ENCODE peak calls at places on chromosome 10, in four cellular contexts. Z is activated CD8-positive, alpha-beta memory T cell treated with anti-CD3 and anti-CD28 coated beads, Interleukin-2, amount 10 ng/mL, durations not matched to agents 7 days and 5 days; R is T-helper 17 cell; C is left lung. Y is an unnamed sample.

GRCh38 chr10:30051220-30051619 is 8.2 kb downstream of the JCAD start:
- ATAC-seq in R (no peak), C (no peak), Z (no peak), Y (no peak)

GRCh38 chr10:43121444-43121843 is 16.8 kb upstream of the CSGALNACT2 start:
- ATAC-seq in C (peak; percentile 47), Z (peak; percentile 11), R (no peak), Y (no peak)

GRCh38 chr10:73899401-73899780 is 11.5 kb upstream of the PLAU start:
- ATAC-seq in R (no peak), C (peak; percentile 51), Z (no peak), Y (no peak)

GRCh38 chr10:97854735-97855134 is 5.1 kb downstream of the GOLGA7B start:
- ATAC-seq in R (no peak), C (no peak), Z (no peak), Y (no peak)

GRCh38 chr10:79437111-79437814 is 8.2 kb downstream of the ZCCHC24 start:
- ATAC-seq in Z (no peak), C (no peak), R (no peak), Y (no peak)

GRCh38 chr10:89805599-89806013 is 104.2 kb downstream of the KIF20B start:
- ATAC-seq in Z (peak; percentile 89), R (no peak), C (no peak), Y (peak; percentile 43)

GRCh38 chr10:70346155-70346554 is 36.3 kb downstream of the LRRC20 start:
- ATAC-seq in R (no peak), C (no peak), Z (no peak), Y (no peak)

GRCh38 chr10:121597504-121598241 is 571 bp downstream of the FGFR2 start:
- ATAC-seq in Z (no peak), C (peak; percentile 6), R (no peak), Y (no peak)

GRCh38 chr10:96089116-96089515 is 41.0 kb upstream of the ZNF518A start:
- ATAC-seq in R (no peak), C (peak; percentile 20), Z (no peak), Y (no peak)

GRCh38 chr10:70518695-70519094 is 40.1 kb downstream of the PALD1 start:
- ATAC-seq in Z (no peak), C (no peak), R (no peak), Y (no peak)

GRCh38 chr10:128318868-128319267 is 192.6 kb upstream of the MKI67 start:
- ATAC-seq in C (no peak), R (no peak), Z (no peak), Y (no peak)

GRCh38 chr10:5493698-5494097 is 5.7 kb downstream of the CALML5 start:
- ATAC-seq in Z (no peak), C (peak; percentile 46), R (no peak), Y (no peak)

GRCh38 chr10:63722537-63722936 is 201.3 kb downstream of the REEP3 start:
- ATAC-seq in Z (no peak), R (no peak), C (peak; percentile 22), Y (no peak)

GRCh38 chr10:122139627-122140151 is 131.4 kb upstream of the BTBD16 start:
- ATAC-seq in C (no peak), R (no peak), Z (no peak), Y (no peak)

GRCh38 chr10:77401681-77402080 is 235.9 kb downstream of the KCNMA1 start:
- ATAC-seq in R (no peak), Z (no peak), C (peak; percentile 80), Y (no peak)

GRCh38 chr10:128316925-128317324 is 190.7 kb upstream of the MKI67 start:
- ATAC-seq in Z (no peak), R (no peak), C (no peak), Y (no peak)

GRCh38 chr10:4721994-4722753 is 103.8 kb upstream of the AKR1E2 start:
- ATAC-seq in C (no peak), Z (no peak), R (no peak), Y (no peak)

GRCh38 chr10:132940791-132941465 is 1.4 kb downstream of the CFAP46 start:
- ATAC-seq in R (peak; percentile 55), Z (no peak), C (no peak), Y (peak; percentile 65)

Y was measured in stimulated activated memory B cell treated with anti-CD40 and anti-IgM and Interleukin-4, amounts not matched to agents 10 μg/mL and 1 μg/mL and 100 μg/mL, for 72 hours.